ENCODE peak calls at places on chromosomes 11 and 22, in five cellular contexts. H is adrenal gland, K is uterus, Y is heart left ventricle, O is esophagus muscularis mucosa. M is an unnamed sample.

GRCh38 chr22:39362271-39362670 is 12.5 kb downstream of the SYNGR1 start:
- DNase-seq in H (no peak), K (no peak), Y (no peak), O (no peak), M (no peak)

GRCh38 chr22:20562607-20563463 is 55.4 kb downstream of the MED15 start:
- DNase-seq in H (no peak), K (no peak), Y (no peak), O (no peak), M (no peak)

GRCh38 chr11:8871283-8871775 is 39.7 kb upstream of the AKIP1 start:
- DNase-seq in H (peak; percentile 83), K (peak; percentile 78), Y (peak; percentile 77), O (no peak), M (peak; percentile 30)

GRCh38 chr22:46996595-46997310 is 234.3 kb downstream of the TBC1D22A start:
- DNase-seq in H (no peak), K (no peak), Y (no peak), O (no peak), M (no peak)

GRCh38 chr11:94757037-94757681 is 11.0 kb upstream of the AMOTL1 start:
- DNase-seq in H (no peak), K (no peak), Y (no peak), O (no peak), M (no peak)

GRCh38 chr11:86194998-86195397 is 49.6 kb upstream of the EED start:
- DNase-seq in H (no peak), K (no peak), Y (no peak), O (no peak), M (no peak)

GRCh38 chr11:72348250-72348649 is 86.1 kb downstream of the CLPB start:
- DNase-seq in H (no peak), K (no peak), Y (no peak), O (no peak), M (no peak)

GRCh38 chr11:127825185-127825584 is 762.2 kb downstream of the ETS1 start:
- DNase-seq in H (no peak), K (no peak), Y (no peak), O (no peak), M (no peak)

GRCh38 chr11:82890941-82891340 is 9.3 kb downstream of the PRCP start:
- DNase-seq in H (no peak), K (no peak), Y (no peak), O (no peak), M (no peak)

GRCh38 chr22:19065929-19066328 is 56.3 kb downstream of the DGCR2 start:
- DNase-seq in H (no peak), K (no peak), Y (no peak), O (no peak), M (no peak)

GRCh38 chr22:33780761-33781160 is 139.5 kb downstream of the LARGE1 start:
- DNase-seq in H (no peak), K (no peak), Y (no peak), O (no peak), M (no peak)

GRCh38 chr11:128696930-128697329 is 3.1 kb downstream of the FLI1 start:
- DNase-seq in H (no peak), K (no peak), Y (no peak), O (no peak), M (no peak)

GRCh38 chr11:72614381-72614780 is 59.8 kb downstream of the PDE2A start:
- DNase-seq in H (peak; percentile 74), K (no peak), Y (no peak), O (no peak), M (no peak)

GRCh38 chr11:130165601-130166456 is 6.2 kb downstream of the ST14 start:
- DNase-seq in H (peak; percentile 62), K (no peak), Y (peak; percentile 28), O (no peak), M (no peak)

GRCh38 chr11:117717485-117718314 is 79.3 kb downstream of the DSCAML1 start:
- DNase-seq in H (peak; percentile 57), K (no peak), Y (peak; percentile 44), O (no peak), M (no peak)

GRCh38 chr11:15663778-15664218 is 549.1 kb downstream of the INSC start:
- DNase-seq in H (no peak), K (no peak), Y (no peak), O (peak; percentile 91), M (peak; percentile 16)

GRCh38 chr22:31144223-31144622 is 3.9 kb upstream of the PLA2G3 start:
- DNase-seq in H (no peak), K (no peak), Y (no peak), O (no peak), M (no peak)

GRCh38 chr22:26798433-26799065 is 141.2 kb downstream of the MIAT start:
- DNase-seq in H (no peak), K (no peak), Y (no peak), O (no peak), M (no peak)

GRCh38 chr11:27194976-27195375 is 154.4 kb downstream of the BBOX1 start:
- DNase-seq in H (no peak), K (no peak), Y (no peak), O (no peak), M (no peak)

GRCh38 chr22:46081036-46081830 is 69.1 kb upstream of the PPARA start:
- DNase-seq in H (peak; percentile 56), K (peak; percentile 30), Y (peak; percentile 36), O (no peak), M (no peak)

GRCh38 chr11:130299978-130300377 is 14.7 kb downstream of the ZBTB44 start:
- DNase-seq in H (no peak), K (no peak), Y (no peak), O (no peak), M (no peak)

GRCh38 chr11:13760115-13760514 is 91.6 kb downstream of the FAR1 start:
- DNase-seq in H (no peak), K (no peak), Y (no peak), O (no peak), M (no peak)

GRCh38 chr11:71256080-71256479 is 3.7 kb upstream of the SHANK2 start:
- DNase-seq in H (no peak), K (no peak), Y (no peak), O (no peak), M (no peak)

GRCh38 chr11:65826972-65827773 is 6.6 kb upstream of the SNX32 start:
- DNase-seq in H (no peak), K (no peak), Y (no peak), O (no peak), M (no peak)

GRCh38 chr11:61109671-61110070 is 7.4 kb downstream of the CD5 start:
- DNase-seq in H (no peak), K (no peak), Y (no peak), O (no peak), M (no peak)

GRCh38 chr11:75242722-75243600 is 2.4 kb downstream of the TPBGL start:
- DNase-seq in H (peak; percentile 48), K (no peak), Y (no peak), O (no peak), M (no peak)

GRCh38 chr22:36765943-36766450 is 9.9 kb downstream of the IFT27 start:
- DNase-seq in H (no peak), K (no peak), Y (no peak), O (no peak), M (no peak)

GRCh38 chr11:129374993-129375721 is 491 bp upstream of the BARX2 start:
- DNase-seq in H (no peak), K (no peak), Y (no peak), O (no peak), M (no peak)

GRCh38 chr11:726278-726915 is 20.4 kb downstream of the EPS8L2 start:
- DNase-seq in H (peak; percentile 76), K (peak; percentile 55), Y (no peak), O (no peak), M (no peak)
- TF ChIP-seq POLR2A in H (no peak), K (no peak), Y (no peak), O (no peak), M (no peak)

DNA sequence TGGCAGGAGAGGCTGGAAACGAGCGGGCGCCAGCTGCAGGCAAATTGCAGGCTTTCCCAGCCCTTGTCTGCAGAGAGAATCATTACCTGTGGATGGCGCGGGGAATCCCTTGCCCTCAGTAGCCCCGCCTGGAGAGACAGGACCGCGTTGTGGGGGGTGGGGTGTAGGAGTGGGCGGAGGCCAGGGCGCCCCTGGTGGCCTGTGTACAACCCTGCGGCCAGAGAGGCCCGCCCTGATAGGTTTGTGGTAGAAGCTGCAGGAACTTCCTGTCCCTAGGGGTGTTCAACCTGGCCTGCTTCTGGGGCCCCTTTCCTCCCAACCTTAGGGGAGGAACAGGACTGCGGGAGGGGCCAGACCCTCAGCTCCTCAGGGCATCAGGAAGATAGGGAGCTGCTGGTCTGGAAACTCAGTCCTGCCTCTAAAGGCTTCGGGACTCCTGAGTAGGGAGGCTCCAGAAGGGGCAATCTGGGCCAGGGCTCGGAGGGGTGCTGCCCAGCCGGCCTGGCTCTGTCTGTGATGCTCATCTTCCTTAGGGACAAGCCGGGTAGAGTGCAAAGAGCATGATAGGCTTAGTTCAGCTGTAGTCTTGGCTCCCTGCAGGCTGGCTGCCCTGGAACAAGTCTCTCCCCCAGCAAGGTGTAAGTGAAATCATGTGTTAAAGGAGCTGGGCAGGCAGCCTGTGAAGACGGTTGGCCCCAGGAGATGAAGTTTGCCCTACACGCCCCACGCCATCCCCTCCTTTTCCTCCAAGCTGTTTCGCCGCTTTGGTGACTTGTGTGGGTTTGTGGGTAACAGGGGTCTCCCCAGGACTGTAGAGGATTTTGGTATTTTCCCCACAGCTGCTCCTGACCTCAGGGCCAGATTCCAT is 24.1 kb upstream of the SUSD2 start:
- DNase-seq in H (peak; percentile 93), K (peak; percentile 81), Y (peak; percentile 82), O (peak; percentile 96), M (peak; percentile 53)
- H3K4me1 ChIP-seq in H (peaks cover 11% of the 10 kb centered on the region), K (peaks cover 14% of the 10 kb centered on the region), Y (peaks cover 26% of the 10 kb centered on the region), O (peaks cover 84% of the 10 kb centered on the region), M (peaks cover 11% of the 10 kb centered on the region)

GRCh38 chr11:64235427-64236161 is 1.2 kb downstream of the VEGFB start:
- DNase-seq in H (no peak), K (no peak), Y (no peak), O (no peak), M (no peak)

GRCh38 chr11:64238999-64239398 is 1.9 kb upstream of the FKBP2 start:
- DNase-seq in H (no peak), K (no peak), Y (no peak), O (no peak), M (no peak)

GRCh38 chr11:64238076-64238475 is 2.8 kb upstream of the FKBP2 start:
- DNase-seq in H (no peak), K (no peak), Y (no peak), O (no peak), M (no peak)

GRCh38 chr11:64239662-64240466 is 1.0 kb upstream of the FKBP2 start:
- DNase-seq in H (no peak), K (no peak), Y (no peak), O (no peak), M (no peak)

GRCh38 chr11:64237484-64237951 is 3.1 kb downstream of the VEGFB start:
- DNase-seq in H (no peak), K (no peak), Y (no peak), O (no peak), M (no peak)
- TF ChIP-seq POLR2A in H (no peak), K (no peak), Y (no peak), O (no peak), M (no peak)

GRCh38 chr11:20247540-20248138 is 87.4 kb upstream of the DBX1 start:
- DNase-seq in H (no peak), K (no peak), Y (no peak), O (no peak), M (no peak)
- H3K4me1 ChIP-seq in H (peaks cover 10% of the 10 kb centered on the region), K (no peaks in the 10 kb centered on the region), Y (no peaks in the 10 kb centered on the region), O (peaks cover 6% of the 10 kb centered on the region), M (peaks cover 5% of the 10 kb centered on the region)

M was measured in gastrocnemius medialis.